ENCODE peak calls at places on chromosome 19, in seven cellular contexts. One of them, this sample, is unnamed.

GRCh38 chr19:29715695-29716581 is 877 bp upstream of the C19orf12 start:
- DNase-seq in lung: no peak
- DNase-seq in epithelial cell of esophagus: peak; percentile 6
- DNase-seq in hepatocyte: peak; percentile 40
- DNase-seq in left ventricle myocardium inferior: no peak
- DNase-seq in HFF-Myc: no peak
- DNase-seq in A549: peak; percentile 74
- DNase-seq in this sample: no peak

GRCh38 chr19:38023245-38023644 is 116.2 kb downstream of the SIPA1L3 start:
- DNase-seq in lung: no peak
- DNase-seq in hepatocyte: no peak
- DNase-seq in A549: no peak
- DNase-seq in HFF-Myc: no peak
- DNase-seq in epithelial cell of esophagus: peak; percentile 55
- DNase-seq in left ventricle myocardium inferior: no peak
- DNase-seq in this sample: no peak

GRCh38 chr19:51739466-51740213 is 12.0 kb downstream of the FPR1 start:
- DNase-seq in lung: no peak
- DNase-seq in A549: no peak
- DNase-seq in epithelial cell of esophagus: no peak
- DNase-seq in hepatocyte: no peak
- DNase-seq in left ventricle myocardium inferior: no peak
- DNase-seq in HFF-Myc: no peak
- DNase-seq in this sample: no peak

GRCh38 chr19:5338661-5339469 is 1.7 kb downstream of the PTPRS start:
- DNase-seq in left ventricle myocardium inferior: no peak
- DNase-seq in HFF-Myc: no peak
- DNase-seq in epithelial cell of esophagus: no peak
- DNase-seq in hepatocyte: peak; percentile 34
- DNase-seq in A549: no peak
- DNase-seq in lung: no peak
- DNase-seq in this sample: no peak

GRCh38 chr19:40388486-40388885 is 1.5 kb downstream of the HIPK4 start:
- DNase-seq in lung: no peak
- DNase-seq in epithelial cell of esophagus: peak; percentile 59
- DNase-seq in HFF-Myc: no peak
- DNase-seq in A549: no peak
- DNase-seq in left ventricle myocardium inferior: no peak
- DNase-seq in hepatocyte: no peak
- DNase-seq in this sample: no peak

GRCh38 chr19:47157455-47158321 is 27.1 kb downstream of the SAE1 start:
- DNase-seq in hepatocyte: peak; percentile 26
- DNase-seq in epithelial cell of esophagus: peak; percentile 43
- DNase-seq in A549: no peak
- DNase-seq in HFF-Myc: no peak
- DNase-seq in left ventricle myocardium inferior: peak; percentile 45
- DNase-seq in lung: peak; percentile 31
- DNase-seq in this sample: peak; percentile 75

GRCh38 chr19:2273356-2274184 is 8.4 kb downstream of the PEAK3 start:
- DNase-seq in hepatocyte: peak; percentile 85
- DNase-seq in left ventricle myocardium inferior: peak; percentile 78
- DNase-seq in HFF-Myc: no peak
- DNase-seq in A549: peak; percentile 86
- DNase-seq in lung: peak; percentile 76
- DNase-seq in epithelial cell of esophagus: peak; percentile 64
- DNase-seq in this sample: no peak

GRCh38 chr19:36160821-36161596 is 8.8 kb upstream of the COX7A1 start:
- DNase-seq in epithelial cell of esophagus: peak; percentile 32
- DNase-seq in HFF-Myc: no peak
- DNase-seq in left ventricle myocardium inferior: no peak
- DNase-seq in hepatocyte: no peak
- DNase-seq in lung: no peak
- DNase-seq in A549: no peak
- DNase-seq in this sample: no peak

GRCh38 chr19:53912653-53913052 is 3.6 kb downstream of the CACNG7 start:
- DNase-seq in hepatocyte: no peak
- DNase-seq in left ventricle myocardium inferior: no peak
- DNase-seq in epithelial cell of esophagus: no peak
- DNase-seq in A549: peak; percentile 56
- DNase-seq in lung: no peak
- DNase-seq in HFF-Myc: no peak
- DNase-seq in this sample: no peak

GRCh38 chr19:5434970-5435641 is 20.1 kb upstream of the ZNRF4 start:
- DNase-seq in epithelial cell of esophagus: peak; percentile 70
- DNase-seq in A549: peak; percentile 74
- DNase-seq in lung: no peak
- DNase-seq in HFF-Myc: peak; percentile 48
- DNase-seq in hepatocyte: peak; percentile 35
- DNase-seq in left ventricle myocardium inferior: no peak
- DNase-seq in this sample: peak; percentile 57

GRCh38 chr19:39970424-39970673 is 616 bp upstream of the PSMC4 start:
- DNase-seq in hepatocyte: no peak
- DNase-seq in HFF-Myc: no peak
- DNase-seq in epithelial cell of esophagus: no peak
- DNase-seq in A549: no peak
- DNase-seq in lung: no peak
- DNase-seq in left ventricle myocardium inferior: no peak
- DNase-seq in this sample: no peak

GRCh38 chr19:6699935-6700334 is 20.5 kb downstream of the C3 start:
- DNase-seq in hepatocyte: no peak
- DNase-seq in HFF-Myc: no peak
- DNase-seq in left ventricle myocardium inferior: no peak
- DNase-seq in A549: no peak
- DNase-seq in lung: no peak
- DNase-seq in epithelial cell of esophagus: no peak
- DNase-seq in this sample: no peak

GRCh38 chr19:10508036-10508435 is 4.9 kb upstream of the KEAP1 start:
- DNase-seq in hepatocyte: no peak
- DNase-seq in lung: no peak
- DNase-seq in left ventricle myocardium inferior: no peak
- DNase-seq in A549: no peak
- DNase-seq in epithelial cell of esophagus: no peak
- DNase-seq in HFF-Myc: no peak
- DNase-seq in this sample: no peak

GRCh38 chr19:48490980-48491792 is 20.4 kb downstream of the LMTK3 start:
- DNase-seq in hepatocyte: peak; percentile 79
- DNase-seq in left ventricle myocardium inferior: no peak
- DNase-seq in epithelial cell of esophagus: peak; percentile 61
- DNase-seq in HFF-Myc: no peak
- DNase-seq in A549: peak; percentile 73
- DNase-seq in lung: no peak
- DNase-seq in this sample: no peak

GRCh38 chr19:19342086-19343015 is 21.7 kb downstream of the MAU2 start:
- DNase-seq in lung: peak; percentile 67
- DNase-seq in epithelial cell of esophagus: peak; percentile 67
- DNase-seq in hepatocyte: peak; percentile 84
- DNase-seq in HFF-Myc: no peak
- DNase-seq in left ventricle myocardium inferior: peak; percentile 64
- DNase-seq in A549: peak; percentile 70
- DNase-seq in this sample: peak; percentile 16

GRCh38 chr19:33805313-33805712 is 8.6 kb downstream of the KCTD15 start:
- DNase-seq in A549: no peak
- DNase-seq in left ventricle myocardium inferior: no peak
- DNase-seq in hepatocyte: no peak
- DNase-seq in lung: no peak
- DNase-seq in HFF-Myc: no peak
- DNase-seq in epithelial cell of esophagus: no peak
- DNase-seq in this sample: no peak

GRCh38 chr19:1947651-1948209 is 6.8 kb downstream of the CSNK1G2 start:
- DNase-seq in left ventricle myocardium inferior: no peak
- DNase-seq in lung: no peak
- DNase-seq in A549: no peak
- DNase-seq in epithelial cell of esophagus: no peak
- DNase-seq in HFF-Myc: no peak
- DNase-seq in hepatocyte: no peak
- DNase-seq in this sample: no peak

GRCh38 chr19:13764101-13764807 is at the start of gene MRI1:
- DNase-seq in A549: peak; percentile 40
- DNase-seq in HFF-Myc: no peak
- DNase-seq in hepatocyte: peak; percentile 75
- DNase-seq in lung: peak; percentile 82
- DNase-seq in left ventricle myocardium inferior: peak; percentile 84
- DNase-seq in epithelial cell of esophagus: peak; percentile 67
- DNase-seq in this sample: no peak

GRCh38 chr19:47240996-47241918 is 10.3 kb upstream of the BBC3 start:
- DNase-seq in epithelial cell of esophagus: peak; percentile 95
- DNase-seq in lung: peak; percentile 75
- DNase-seq in left ventricle myocardium inferior: peak; percentile 59
- DNase-seq in HFF-Myc: no peak
- DNase-seq in hepatocyte: peak; percentile 97
- DNase-seq in A549: peak; percentile 83
- DNase-seq in this sample: no peak

GRCh38 chr19:38707512-38708114 is 36.7 kb downstream of the CAPN12 start:
- DNase-seq in hepatocyte: no peak
- DNase-seq in A549: no peak
- DNase-seq in left ventricle myocardium inferior: peak; percentile 76
- DNase-seq in HFF-Myc: no peak
- DNase-seq in epithelial cell of esophagus: no peak
- DNase-seq in lung: peak; percentile 64
- DNase-seq in this sample: no peak

GRCh38 chr19:3275583-3276340 is 51.3 kb downstream of the CELF5 start:
- DNase-seq in epithelial cell of esophagus: peak; percentile 89
- DNase-seq in lung: peak; percentile 83
- DNase-seq in A549: peak; percentile 94
- DNase-seq in left ventricle myocardium inferior: peak; percentile 32
- DNase-seq in HFF-Myc: peak; percentile 22
- DNase-seq in hepatocyte: peak; percentile 93
- DNase-seq in this sample: no peak

GRCh38 chr19:17967258-17968051 is 548 bp downstream of the KCNN1 start:
- DNase-seq in A549: no peak
- DNase-seq in hepatocyte: no peak
- DNase-seq in epithelial cell of esophagus: no peak
- DNase-seq in left ventricle myocardium inferior: no peak
- DNase-seq in HFF-Myc: no peak
- DNase-seq in lung: no peak
- DNase-seq in this sample: no peak
- H3K4me3 ChIP-seq in A549: peak overlapping the region; percentile 57
- H3K4me3 ChIP-seq in hepatocyte: no peak overlapping the region
- H3K4me3 ChIP-seq in epithelial cell of esophagus: no peak overlapping the region
- H3K4me3 ChIP-seq in left ventricle myocardium inferior: peak overlapping the region; percentile 23
- H3K4me3 ChIP-seq in HFF-Myc: no peak overlapping the region
- H3K4me3 ChIP-seq in lung: no peak overlapping the region
- H3K4me3 ChIP-seq in this sample: peak overlapping the region; percentile 21

DNA sequence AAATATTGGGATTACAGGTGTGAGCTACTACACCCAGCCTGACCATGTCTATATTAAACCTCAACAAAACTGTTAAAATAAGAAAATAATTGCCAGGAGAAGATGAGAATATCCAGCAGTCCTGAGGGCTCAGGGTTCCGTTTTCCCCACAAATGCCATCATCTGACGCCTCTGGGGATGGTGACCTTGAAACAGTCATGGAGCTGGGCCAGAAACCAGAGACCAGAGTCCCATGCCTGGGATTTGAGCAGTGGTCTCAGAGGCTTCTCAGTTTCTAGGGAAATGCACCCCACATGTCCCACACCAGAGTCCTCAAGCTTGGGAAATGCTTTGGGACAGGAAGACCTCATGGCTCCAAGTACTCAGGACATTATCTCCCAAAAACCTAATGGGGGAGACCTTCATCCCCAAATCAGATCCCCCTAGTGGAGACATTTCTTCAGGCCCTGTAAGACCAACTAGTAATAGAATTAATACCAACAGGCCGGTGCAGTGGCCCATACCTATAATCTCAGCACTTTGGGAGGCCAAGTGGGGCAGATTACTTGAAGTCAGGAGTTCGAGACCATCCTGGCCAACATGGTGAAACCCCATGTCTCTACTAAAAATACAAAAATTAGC is 2.9 kb upstream of the MAP1S start:
- DNase-seq in HFF-Myc: no peak
- DNase-seq in left ventricle myocardium inferior: no peak
- DNase-seq in epithelial cell of esophagus: no peak
- DNase-seq in lung: no peak
- DNase-seq in hepatocyte: no peak
- DNase-seq in A549: no peak
- DNase-seq in this sample: no peak
- TF ChIP-seq CTCF in HFF-Myc: peak; percentile 31
- TF ChIP-seq CTCF in left ventricle myocardium inferior: no peak
- TF ChIP-seq CTCF in epithelial cell of esophagus: no peak
- TF ChIP-seq CTCF in lung: no peak
- TF ChIP-seq CTCF in hepatocyte: no peak
- TF ChIP-seq CTCF in A549: no peak
- TF ChIP-seq CTCF in this sample: peak; percentile 29

DNA sequence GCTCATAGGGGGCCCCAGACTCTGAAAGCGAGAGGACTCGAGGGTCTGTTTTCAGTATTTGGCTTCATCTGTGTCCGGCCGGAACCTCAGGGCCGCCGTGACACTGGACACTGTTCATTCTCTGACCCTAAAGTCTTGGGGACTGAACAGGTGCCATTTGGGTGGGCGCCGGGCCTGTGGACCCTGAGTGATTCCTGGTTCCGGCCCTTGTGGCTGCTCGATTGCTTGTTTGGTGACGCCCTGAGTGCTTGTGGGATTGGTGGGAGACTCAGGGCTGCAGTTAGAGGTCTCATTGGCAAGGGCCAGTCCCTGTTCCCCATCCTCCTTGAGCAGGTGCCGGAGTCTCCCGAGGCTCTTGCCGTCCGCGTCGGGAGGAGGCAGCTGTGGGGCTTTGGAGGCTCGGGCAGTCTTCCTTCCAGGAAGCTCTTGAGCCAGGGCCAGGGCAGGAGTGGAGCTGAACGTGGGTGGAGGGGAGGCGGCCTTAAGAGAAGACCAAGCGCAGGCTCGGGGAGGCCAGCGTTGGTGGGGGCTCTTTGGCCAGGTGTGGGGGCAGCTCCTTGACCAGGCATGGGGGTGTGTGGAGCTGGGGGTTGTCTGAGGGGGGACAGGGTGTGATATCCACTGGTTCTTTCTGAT is 4.7 kb downstream of the PTBP1 start:
- DNase-seq in lung: peak; percentile 68
- DNase-seq in HFF-Myc: no peak
- DNase-seq in left ventricle myocardium inferior: no peak
- DNase-seq in epithelial cell of esophagus: peak; percentile 41
- DNase-seq in hepatocyte: no peak
- DNase-seq in A549: no peak
- DNase-seq in this sample: no peak
- H3K4me3 ChIP-seq in lung: no peak overlapping the region
- H3K4me3 ChIP-seq in HFF-Myc: peak overlapping the region; percentile 79
- H3K4me3 ChIP-seq in left ventricle myocardium inferior: peak overlapping the region; percentile 77
- H3K4me3 ChIP-seq in epithelial cell of esophagus: peak overlapping the region; percentile 54
- H3K4me3 ChIP-seq in hepatocyte: no peak overlapping the region
- H3K4me3 ChIP-seq in A549: peak overlapping the region; percentile 100
- H3K4me3 ChIP-seq in this sample: peak overlapping the region; percentile 73

DNA sequence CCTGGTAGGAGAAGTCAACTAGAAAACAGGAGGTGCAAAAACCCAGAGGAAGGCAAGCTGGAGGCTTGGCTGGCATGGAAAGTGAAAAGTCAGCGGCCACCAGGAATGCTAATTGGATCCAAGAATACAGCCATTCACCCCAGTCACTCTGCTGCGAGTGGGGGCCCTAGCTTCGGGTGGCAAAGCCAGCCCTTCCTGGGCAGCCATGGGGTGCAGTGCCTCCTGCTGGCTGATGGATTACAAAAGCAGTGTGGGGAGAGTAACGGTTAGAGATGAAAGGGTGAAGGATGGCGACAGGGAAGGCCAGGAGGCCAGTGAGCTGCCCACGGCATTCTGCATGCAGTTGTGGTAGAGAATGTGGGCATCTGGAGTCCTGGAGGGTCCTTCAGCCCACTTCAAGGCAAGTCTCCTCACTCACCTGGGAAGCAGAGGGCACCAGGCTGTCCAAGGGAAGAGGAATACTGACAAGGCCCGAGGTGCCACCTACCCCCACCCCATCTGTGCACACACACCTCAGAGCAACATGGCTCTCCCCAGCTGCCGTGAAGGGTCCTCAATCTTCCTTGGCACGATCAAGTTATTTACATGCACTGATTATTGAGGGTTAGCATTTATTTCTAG is 20.3 kb upstream of the EPHX3 start:
- DNase-seq in epithelial cell of esophagus: peak; percentile 42
- DNase-seq in left ventricle myocardium inferior: no peak
- DNase-seq in A549: peak; percentile 33
- DNase-seq in lung: no peak
- DNase-seq in HFF-Myc: no peak
- DNase-seq in hepatocyte: no peak
- DNase-seq in this sample: no peak
- TF ChIP-seq CTCF in epithelial cell of esophagus: peak; percentile 58
- TF ChIP-seq CTCF in left ventricle myocardium inferior: peak; percentile 43
- TF ChIP-seq CTCF in A549: peak; percentile 32
- TF ChIP-seq CTCF in lung: peak; percentile 10
- TF ChIP-seq CTCF in HFF-Myc: peak; percentile 59
- TF ChIP-seq CTCF in hepatocyte: peak; percentile 38
- TF ChIP-seq CTCF in this sample: peak; percentile 58